ENCODE peak calls at places on chromosomes 16 and 17, in four cellular contexts. N is stimulated activated CD4-positive, alpha-beta T cell treated with anti-CD3 and anti-CD28 coated beads, Interleukin-1b, Interleukin-23, amount 100 ng/mL, for 48 hours; E is prostate gland; X is NCI-H524. I is an unnamed sample.

GRCh38 chr17:76500074-76500744 is 1.0 kb downstream of the RHBDF2 start:
- DNase-seq in N (no peak), X (peak; percentile 83), E (no peak), I (no peak)

GRCh38 chr17:21124096-21124495 is 2.7 kb upstream of the DHRS7B start:
- DNase-seq in X (no peak), N (no peak), E (no peak), I (no peak)

GRCh38 chr16:15743657-15744056 is 93.6 kb downstream of the NDE1 start:
- DNase-seq in N (no peak), X (no peak), E (no peak), I (no peak)

GRCh38 chr17:80432961-80433550 is 18.1 kb downstream of the ENDOV start:
- DNase-seq in E (no peak), X (peak; percentile 42), N (no peak), I (no peak)

GRCh38 chr16:3095869-3096268 is 3.2 kb downstream of the ZSCAN10 start:
- DNase-seq in E (no peak), N (peak; percentile 58), X (no peak), I (no peak)

GRCh38 chr16:67538666-67539101 is 10.1 kb downstream of the RIPOR1 start:
- DNase-seq in N (no peak), E (no peak), X (no peak), I (no peak)

GRCh38 chr17:82414548-82415281 is 3.4 kb upstream of the HEXD start:
- DNase-seq in N (peak; percentile 76), X (peak; percentile 21), E (peak; percentile 54), I (peak; percentile 67)

GRCh38 chr17:33084755-33085154 is 93.1 kb downstream of the SPACA3 start:
- DNase-seq in N (no peak), X (no peak), E (no peak), I (no peak)

GRCh38 chr17:82064433-82065192 is 991 bp downstream of the DUS1L start:
- DNase-seq in N (no peak), E (no peak), X (no peak), I (no peak)

GRCh38 chr17:70327723-70328122 is 158.4 kb downstream of the KCNJ2 start:
- DNase-seq in E (no peak), N (no peak), X (peak; percentile 73), I (no peak)

GRCh38 chr16:70800306-70800705 is 652 bp downstream of the VAC14 start:
- DNase-seq in N (peak; percentile 23), E (no peak), X (no peak), I (no peak)

GRCh38 chr17:47776330-47777197 is 43.5 kb downstream of the TBX21 start:
- DNase-seq in X (peak; percentile 69), E (no peak), N (peak; percentile 40), I (no peak)

GRCh38 chr16:28549301-28549899 is 4.3 kb upstream of the SGF29 start:
- DNase-seq in N (no peak), E (no peak), X (peak; percentile 18), I (no peak)

GRCh38 chr16:51763072-51763658 is 612.1 kb upstream of the SALL1 start:
- DNase-seq in X (no peak), E (no peak), N (no peak), I (no peak)

GRCh38 chr16:87487361-87487924 is 5.4 kb downstream of the ZCCHC14 start:
- DNase-seq in N (peak; percentile 24), X (no peak), E (no peak), I (peak; percentile 75)

GRCh38 chr16:13236308-13236707 is 334.9 kb downstream of the SHISA9 start:
- DNase-seq in X (no peak), N (no peak), E (no peak), I (no peak)

GRCh38 chr17:61209524-61209923 is 190.1 kb upstream of the TBX2 start:
- DNase-seq in N (no peak), X (no peak), E (no peak), I (no peak)